ENCODE peak calls at places on chromosomes 7 and 10, in six cellular contexts. One of them, this sample, is unnamed.

GRCh38 chr10:6493521-6494451 is 86.3 kb downstream of the PRKCQ start:
- DNase-seq in left ventricle myocardium inferior: no peak
- DNase-seq in neural progenitor cell: no peak
- DNase-seq in psoas muscle: no peak
- DNase-seq in fibroblast of lung: peak
- DNase-seq in GM23248: peak
- DNase-seq in this sample: no peak

GRCh38 chr10:54843932-54844331 is 42.9 kb upstream of the PCDH15 start:
- DNase-seq in left ventricle myocardium inferior: no peak
- DNase-seq in neural progenitor cell: no peak
- DNase-seq in psoas muscle: no peak
- DNase-seq in fibroblast of lung: no peak
- DNase-seq in GM23248: no peak
- DNase-seq in this sample: no peak

GRCh38 chr7:105403128-105403527 is 14.4 kb upstream of the SRPK2 start:
- DNase-seq in left ventricle myocardium inferior: no peak
- DNase-seq in neural progenitor cell: no peak
- DNase-seq in psoas muscle: no peak
- DNase-seq in fibroblast of lung: no peak
- DNase-seq in GM23248: no peak
- DNase-seq in this sample: no peak

GRCh38 chr10:4835494-4835918 is 9.5 kb downstream of the AKR1E2 start:
- DNase-seq in left ventricle myocardium inferior: no peak
- DNase-seq in neural progenitor cell: no peak
- DNase-seq in psoas muscle: no peak
- DNase-seq in fibroblast of lung: no peak
- DNase-seq in GM23248: no peak
- DNase-seq in this sample: no peak

GRCh38 chr10:74167443-74167842 is 16.4 kb downstream of the ADK start:
- DNase-seq in left ventricle myocardium inferior: no peak
- DNase-seq in neural progenitor cell: no peak
- DNase-seq in psoas muscle: no peak
- DNase-seq in fibroblast of lung: no peak
- DNase-seq in GM23248: no peak
- DNase-seq in this sample: no peak

GRCh38 chr10:33334170-33334838 is at the start of gene NRP1:
- DNase-seq in left ventricle myocardium inferior: peak
- DNase-seq in neural progenitor cell: peak
- DNase-seq in psoas muscle: peak
- DNase-seq in fibroblast of lung: no peak
- DNase-seq in GM23248: peak
- DNase-seq in this sample: no peak

GRCh38 chr7:128361463-128362441 is at the start of gene PRRT4:
- DNase-seq in left ventricle myocardium inferior: peak
- DNase-seq in neural progenitor cell: peak
- DNase-seq in psoas muscle: peak
- DNase-seq in fibroblast of lung: no peak
- DNase-seq in GM23248: peak
- DNase-seq in this sample: no peak

GRCh38 chr10:48796846-48797245 is 112.2 kb downstream of the WDFY4 start:
- DNase-seq in left ventricle myocardium inferior: no peak
- DNase-seq in neural progenitor cell: no peak
- DNase-seq in psoas muscle: no peak
- DNase-seq in fibroblast of lung: no peak
- DNase-seq in GM23248: no peak
- DNase-seq in this sample: no peak

GRCh38 chr7:155532792-155533119 is 13.6 kb downstream of the CNPY1 start:
- DNase-seq in left ventricle myocardium inferior: no peak
- DNase-seq in neural progenitor cell: no peak
- DNase-seq in psoas muscle: no peak
- DNase-seq in fibroblast of lung: no peak
- DNase-seq in GM23248: no peak
- DNase-seq in this sample: no peak

GRCh38 chr7:105305633-105306032 is 83.1 kb downstream of the SRPK2 start:
- DNase-seq in left ventricle myocardium inferior: no peak
- DNase-seq in neural progenitor cell: no peak
- DNase-seq in psoas muscle: no peak
- DNase-seq in fibroblast of lung: no peak
- DNase-seq in GM23248: no peak
- DNase-seq in this sample: no peak

GRCh38 chr10:30345611-30346010 is 3.5 kb downstream of the MTPAP start:
- DNase-seq in left ventricle myocardium inferior: no peak
- DNase-seq in neural progenitor cell: no peak
- DNase-seq in psoas muscle: no peak
- DNase-seq in fibroblast of lung: no peak
- DNase-seq in GM23248: no peak
- DNase-seq in this sample: no peak

GRCh38 chr10:30349967-30350735 is 1.1 kb upstream of the MTPAP start:
- DNase-seq in left ventricle myocardium inferior: peak
- DNase-seq in neural progenitor cell: no peak
- DNase-seq in psoas muscle: no peak
- DNase-seq in fibroblast of lung: no peak
- DNase-seq in GM23248: no peak
- DNase-seq in this sample: no peak

GRCh38 chr10:30346135-30346534 is 2.9 kb downstream of the MTPAP start:
- DNase-seq in left ventricle myocardium inferior: no peak
- DNase-seq in neural progenitor cell: no peak
- DNase-seq in psoas muscle: no peak
- DNase-seq in fibroblast of lung: no peak
- DNase-seq in GM23248: no peak
- DNase-seq in this sample: no peak

GRCh38 chr10:30346615-30347014 is 2.5 kb downstream of the MTPAP start:
- DNase-seq in left ventricle myocardium inferior: no peak
- DNase-seq in neural progenitor cell: no peak
- DNase-seq in psoas muscle: no peak
- DNase-seq in fibroblast of lung: no peak
- DNase-seq in GM23248: no peak
- DNase-seq in this sample: no peak

DNA sequence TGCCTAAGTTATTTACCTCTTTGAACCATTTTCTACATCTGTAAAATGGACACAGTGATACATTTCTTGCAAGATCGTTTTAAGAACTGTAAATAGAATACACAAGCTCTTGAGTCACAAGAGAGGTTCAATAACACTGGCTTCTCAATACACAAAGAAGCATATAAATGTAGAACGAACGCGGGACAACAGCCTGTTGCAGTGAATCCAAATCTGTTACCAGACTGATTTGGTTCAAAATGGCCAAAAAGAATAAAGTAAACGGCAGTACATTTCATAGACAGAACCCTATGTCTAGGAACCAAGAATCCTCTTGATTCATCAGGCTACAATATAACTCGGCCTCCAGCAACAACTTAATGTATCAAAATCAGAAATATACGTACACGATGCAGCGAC is 701 bp downstream of the MTPAP start:
- DNase-seq in left ventricle myocardium inferior: no peak
- DNase-seq in neural progenitor cell: no peak
- DNase-seq in psoas muscle: no peak
- DNase-seq in fibroblast of lung: no peak
- DNase-seq in GM23248: peak
- DNase-seq in this sample: no peak
- H3K27ac ChIP-seq in left ventricle myocardium inferior: peak
- H3K27ac ChIP-seq in neural progenitor cell: no peak
- H3K27ac ChIP-seq in psoas muscle: peak
- H3K27ac ChIP-seq in fibroblast of lung: peak
- H3K27ac ChIP-seq in GM23248: peak
- H3K27ac ChIP-seq in this sample: peak

GRCh38 chr7:26658080-26658697 is 206.2 kb downstream of the SKAP2 start:
- DNase-seq in left ventricle myocardium inferior: no peak
- DNase-seq in neural progenitor cell: peak
- DNase-seq in psoas muscle: no peak
- DNase-seq in fibroblast of lung: no peak
- DNase-seq in GM23248: no peak
- DNase-seq in this sample: no peak
- H3K27ac ChIP-seq in left ventricle myocardium inferior: no peak
- H3K27ac ChIP-seq in neural progenitor cell: peak
- H3K27ac ChIP-seq in psoas muscle: no peak
- H3K27ac ChIP-seq in fibroblast of lung: no peak
- H3K27ac ChIP-seq in GM23248: no peak
- H3K27ac ChIP-seq in this sample: no peak

GRCh38 chr10:14552010-14552409 is 221.3 kb upstream of the FRMD4A start:
- DNase-seq in left ventricle myocardium inferior: no peak
- DNase-seq in neural progenitor cell: no peak
- DNase-seq in psoas muscle: no peak
- DNase-seq in fibroblast of lung: no peak
- DNase-seq in GM23248: no peak
- DNase-seq in this sample: no peak
- H3K27ac ChIP-seq in left ventricle myocardium inferior: no peak
- H3K27ac ChIP-seq in neural progenitor cell: no peak
- H3K27ac ChIP-seq in psoas muscle: no peak
- H3K27ac ChIP-seq in fibroblast of lung: no peak
- H3K27ac ChIP-seq in GM23248: no peak
- H3K27ac ChIP-seq in this sample: no peak

GRCh38 chr7:157072361-157072760 is 61.9 kb upstream of the MNX1 start:
- DNase-seq in left ventricle myocardium inferior: no peak
- DNase-seq in neural progenitor cell: no peak
- DNase-seq in psoas muscle: no peak
- DNase-seq in fibroblast of lung: no peak
- DNase-seq in GM23248: no peak
- DNase-seq in this sample: no peak
- H3K27ac ChIP-seq in left ventricle myocardium inferior: no peak
- H3K27ac ChIP-seq in neural progenitor cell: no peak
- H3K27ac ChIP-seq in psoas muscle: no peak
- H3K27ac ChIP-seq in fibroblast of lung: no peak
- H3K27ac ChIP-seq in GM23248: no peak
- H3K27ac ChIP-seq in this sample: no peak

GRCh38 chr10:126177414-126178030 is 210.8 kb downstream of the ADAM12 start:
- DNase-seq in left ventricle myocardium inferior: no peak
- DNase-seq in neural progenitor cell: peak
- DNase-seq in psoas muscle: no peak
- DNase-seq in fibroblast of lung: no peak
- DNase-seq in GM23248: no peak
- DNase-seq in this sample: no peak
- H3K27ac ChIP-seq in left ventricle myocardium inferior: no peak
- H3K27ac ChIP-seq in neural progenitor cell: peak
- H3K27ac ChIP-seq in psoas muscle: no peak
- H3K27ac ChIP-seq in fibroblast of lung: no peak
- H3K27ac ChIP-seq in GM23248: no peak
- H3K27ac ChIP-seq in this sample: no peak

GRCh38 chr10:68237173-68237572 is 5.3 kb upstream of the ATOH7 start:
- DNase-seq in left ventricle myocardium inferior: no peak
- DNase-seq in neural progenitor cell: no peak
- DNase-seq in psoas muscle: no peak
- DNase-seq in fibroblast of lung: no peak
- DNase-seq in GM23248: no peak
- DNase-seq in this sample: no peak
- H3K27ac ChIP-seq in left ventricle myocardium inferior: no peak
- H3K27ac ChIP-seq in neural progenitor cell: no peak
- H3K27ac ChIP-seq in psoas muscle: no peak
- H3K27ac ChIP-seq in fibroblast of lung: no peak
- H3K27ac ChIP-seq in GM23248: no peak
- H3K27ac ChIP-seq in this sample: no peak

GRCh38 chr10:96996275-96996980 is 164.3 kb downstream of the LCOR start:
- DNase-seq in left ventricle myocardium inferior: no peak
- DNase-seq in neural progenitor cell: no peak
- DNase-seq in psoas muscle: no peak
- DNase-seq in fibroblast of lung: no peak
- DNase-seq in GM23248: no peak
- DNase-seq in this sample: no peak
- H3K27ac ChIP-seq in left ventricle myocardium inferior: no peak
- H3K27ac ChIP-seq in neural progenitor cell: no peak
- H3K27ac ChIP-seq in psoas muscle: no peak
- H3K27ac ChIP-seq in fibroblast of lung: no peak
- H3K27ac ChIP-seq in GM23248: no peak
- H3K27ac ChIP-seq in this sample: no peak

GRCh38 chr10:95336702-95337101 is 45.9 kb upstream of the PDLIM1 start:
- DNase-seq in left ventricle myocardium inferior: no peak
- DNase-seq in neural progenitor cell: no peak
- DNase-seq in psoas muscle: no peak
- DNase-seq in fibroblast of lung: no peak
- DNase-seq in GM23248: no peak
- DNase-seq in this sample: no peak

GRCh38 chr10:95334793-95335120 is 44.0 kb upstream of the PDLIM1 start:
- DNase-seq in left ventricle myocardium inferior: no peak
- DNase-seq in neural progenitor cell: no peak
- DNase-seq in psoas muscle: no peak
- DNase-seq in fibroblast of lung: no peak
- DNase-seq in GM23248: no peak
- DNase-seq in this sample: no peak

GRCh38 chr10:95337354-95337753 is 46.6 kb upstream of the PDLIM1 start:
- DNase-seq in left ventricle myocardium inferior: no peak
- DNase-seq in neural progenitor cell: no peak
- DNase-seq in psoas muscle: no peak
- DNase-seq in fibroblast of lung: no peak
- DNase-seq in GM23248: no peak
- DNase-seq in this sample: no peak

GRCh38 chr10:95337761-95338160 is 47.0 kb upstream of the PDLIM1 start:
- DNase-seq in left ventricle myocardium inferior: no peak
- DNase-seq in neural progenitor cell: no peak
- DNase-seq in psoas muscle: no peak
- DNase-seq in fibroblast of lung: no peak
- DNase-seq in GM23248: no peak
- DNase-seq in this sample: no peak

DNA sequence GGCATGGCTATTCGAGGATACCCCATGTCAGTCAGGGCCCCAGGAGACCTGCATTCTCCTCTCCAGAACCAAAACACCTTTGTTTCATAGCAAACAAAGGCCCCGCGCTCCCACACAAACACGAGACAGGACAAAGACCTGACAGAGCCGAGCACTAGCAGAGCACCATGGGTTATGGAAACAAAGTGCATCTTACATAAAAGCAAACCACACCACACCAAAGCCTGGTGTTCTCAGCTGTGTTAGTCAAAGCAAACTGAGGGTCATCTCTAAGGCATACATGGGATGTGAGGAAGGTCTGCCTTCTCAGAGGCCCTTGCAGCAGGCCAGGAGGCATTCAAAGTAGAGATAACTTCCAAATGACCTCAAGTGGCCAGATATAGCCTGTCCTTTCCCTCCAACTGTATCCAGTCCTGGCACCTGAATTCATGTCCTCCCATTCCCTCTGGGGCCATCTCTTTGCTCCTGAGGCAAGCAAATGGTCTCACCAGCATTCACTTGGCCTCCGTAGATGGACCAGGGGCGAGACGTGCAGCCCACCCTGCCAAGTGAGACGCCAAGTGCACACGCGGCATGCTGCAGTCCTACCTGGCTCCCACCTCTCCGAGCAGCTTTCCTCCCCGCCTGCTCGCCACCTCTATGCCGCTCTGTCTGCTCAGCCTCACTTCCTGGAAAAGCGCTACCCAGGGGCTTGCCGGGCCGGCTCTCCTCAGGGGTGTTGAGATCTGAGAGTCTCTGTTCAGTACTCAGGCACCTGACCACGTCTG is 45.3 kb upstream of the PDLIM1 start:
- DNase-seq in left ventricle myocardium inferior: no peak
- DNase-seq in neural progenitor cell: no peak
- DNase-seq in psoas muscle: no peak
- DNase-seq in fibroblast of lung: no peak
- DNase-seq in GM23248: no peak
- DNase-seq in this sample: no peak
- H3K27ac ChIP-seq in left ventricle myocardium inferior: peak
- H3K27ac ChIP-seq in neural progenitor cell: no peak
- H3K27ac ChIP-seq in psoas muscle: peak
- H3K27ac ChIP-seq in fibroblast of lung: no peak
- H3K27ac ChIP-seq in GM23248: no peak
- H3K27ac ChIP-seq in this sample: no peak

This sample was measured in caudate nucleus.